ENCODE peak calls at places on chromosomes 13 and 19, in nine cellular contexts. O is CD4-positive, alpha-beta T cell; T is posterior cingulate gyrus; C is HFFc6; Q is AG20443; I is activated T-helper 9 cell treated with anti-CD3 and anti-CD28 coated beads, Interleukin-2, amount 50 U/mL, for 16 hours; B is fibroblast of pulmonary artery; Y is upper lobe of left lung; R is stimulated activated CD4-positive, alpha-beta T cell treated with anti-CD3 and anti-CD28 coated beads, TNF-alpha, amount 100 ng/mL, for 4 hours. G is an unnamed sample.

GRCh38 chr13:94764576-94765321 is 52.4 kb upstream of the SOX21 start:
- DNase-seq in T (no peak), I (no peak), Y (no peak), Q (no peak), O (no peak), C (no peak), B (no peak), R (no peak), G (no peak)

GRCh38 chr13:61700663-61701062 is 285.0 kb upstream of the PCDH20 start:
- DNase-seq in R (no peak), Y (no peak), O (no peak), T (no peak), B (no peak), C (no peak), Q (no peak), I (no peak), G (no peak)

GRCh38 chr13:25654332-25654731 is 282.6 kb downstream of the ATP8A2 start:
- DNase-seq in C (no peak), T (no peak), Y (no peak), Q (no peak), R (no peak), B (no peak), I (no peak), O (no peak), G (no peak)

GRCh38 chr13:44120814-44121505 is 241.3 kb downstream of the LACC1 start:
- DNase-seq in O (no peak), R (no peak), T (no peak), C (no peak), I (no peak), B (no peak), Y (no peak), Q (no peak), G (no peak)

GRCh38 chr19:48780684-48781391 is 25.5 kb downstream of the FGF21 start:
- DNase-seq in C (peak), B (peak), Q (no peak), R (no peak), O (no peak), T (no peak), I (no peak), Y (peak), G (no peak)

GRCh38 chr13:114258589-114258988 is 22.8 kb upstream of the UPF3A start:
- DNase-seq in Y (no peak), T (no peak), O (no peak), Q (no peak), R (no peak), B (no peak), I (no peak), C (no peak), G (no peak)

GRCh38 chr19:16141043-16141442 is 2.4 kb upstream of the HSH2D start:
- DNase-seq in B (no peak), R (no peak), C (no peak), I (no peak), T (no peak), Q (no peak), O (no peak), Y (no peak), G (no peak)

GRCh38 chr19:43636121-43636683 is 3.4 kb downstream of the CADM4 start:
- DNase-seq in Y (no peak), C (no peak), I (no peak), T (peak), R (no peak), Q (no peak), O (no peak), B (no peak), G (no peak)

GRCh38 chr13:23856008-23856750 is 33.0 kb downstream of the MIPEP start:
- DNase-seq in T (no peak), C (no peak), O (no peak), B (no peak), Y (no peak), R (no peak), Q (no peak), I (no peak), G (no peak)

GRCh38 chr19:20247016-20247683 is 80.1 kb downstream of the ZNF486 start:
- DNase-seq in O (peak), B (peak), I (no peak), Q (peak), R (no peak), Y (peak), T (peak), C (no peak), G (no peak)

GRCh38 chr19:33400856-33401682 is 27.6 kb downstream of the CEBPG start:
- DNase-seq in T (peak), Y (no peak), Q (no peak), O (no peak), I (no peak), R (no peak), C (no peak), B (no peak), G (peak)

GRCh38 chr13:68345963-68346362 is 1115.8 kb upstream of the PCDH9 start:
- DNase-seq in Y (no peak), O (no peak), T (no peak), Q (no peak), B (no peak), I (no peak), R (no peak), C (no peak), G (no peak)